ENCODE peak calls at places on chromosomes 3 and 15, in four cellular contexts. Y is gastrocnemius medialis, F is endodermal cell, S is uterus. V is an unnamed sample.

GRCh38 chr3:138118863-138119766 is 3.7 kb upstream of the DZIP1L start:
- DNase-seq in Y (peak; percentile 35), F (peak; percentile 98), S (peak; percentile 79), V (peak; percentile 82)

GRCh38 chr3:177820683-177821316 is 623.5 kb upstream of the TBL1XR1 start:
- DNase-seq in Y (no peak), F (no peak), S (no peak), V (no peak)

GRCh38 chr15:22930782-22931484 is 49.2 kb downstream of the CYFIP1 start:
- DNase-seq in Y (no peak), F (no peak), S (no peak), V (peak; percentile 82)

GRCh38 chr15:77179541-77179998 is 108.7 kb upstream of the TSPAN3 start:
- DNase-seq in Y (no peak), F (no peak), S (no peak), V (no peak)

GRCh38 chr3:172537521-172538158 is 14.4 kb upstream of the TNFSF10 start:
- DNase-seq in Y (no peak), F (no peak), S (no peak), V (no peak)

GRCh38 chr15:98311566-98312188 is 336.7 kb upstream of the IGF1R start:
- DNase-seq in Y (peak; percentile 23), F (peak; percentile 92), S (peak; percentile 77), V (peak; percentile 85)

GRCh38 chr15:101614001-101614585 is 38.1 kb downstream of the TM2D3 start:
- DNase-seq in Y (no peak), F (no peak), S (no peak), V (no peak)

GRCh38 chr3:43014216-43014615 is 35.1 kb downstream of the GASK1A start:
- DNase-seq in Y (no peak), F (no peak), S (no peak), V (no peak)

GRCh38 chr15:79878078-79878705 is 18.6 kb downstream of the MTHFS start:
- DNase-seq in Y (no peak), F (no peak), S (no peak), V (no peak)

GRCh38 chr3:196524527-196524926 is 9.4 kb upstream of the SMCO1 start:
- DNase-seq in Y (no peak), F (no peak), S (no peak), V (no peak)

GRCh38 chr15:55230051-55230670 is 33.4 kb upstream of the RSL24D1 start:
- DNase-seq in Y (no peak), F (no peak), S (no peak), V (no peak)

GRCh38 chr15:70604671-70605070 is 158.7 kb downstream of the UACA start:
- DNase-seq in Y (no peak), F (peak; percentile 75), S (no peak), V (no peak)

GRCh38 chr3:179973931-179974361 is 62.8 kb downstream of the PEX5L start:
- DNase-seq in Y (no peak), F (peak; percentile 69), S (no peak), V (no peak)

GRCh38 chr3:165983284-165983683 is 146.1 kb upstream of the BCHE start:
- DNase-seq in Y (no peak), F (no peak), S (no peak), V (no peak)

GRCh38 chr3:57079221-57079831 is 18.9 kb downstream of the SPATA12 start:
- DNase-seq in Y (no peak), F (peak; percentile 94), S (peak; percentile 31), V (peak; percentile 33)

GRCh38 chr3:106533097-106533496 is 664.3 kb upstream of the CBLB start:
- DNase-seq in Y (no peak), F (no peak), S (no peak), V (no peak)

GRCh38 chr3:113212155-113212844 is 943 bp downstream of the BOC start:
- DNase-seq in Y (no peak), F (peak; percentile 78), S (peak; percentile 50), V (peak; percentile 44)
- H3K4me3 ChIP-seq in Y (peak overlapping the region; percentile 58), F (peak overlapping the region; percentile 80), S (peak overlapping the region; percentile 83), V (peak overlapping the region; percentile 67)

GRCh38 chr15:66764067-66764428 is 62.0 kb downstream of the SMAD6 start:
- DNase-seq in Y (no peak), F (no peak), S (no peak), V (no peak)

GRCh38 chr15:66763186-66764066 is 61.4 kb downstream of the SMAD6 start:
- DNase-seq in Y (no peak), F (no peak), S (peak; percentile 72), V (peak; percentile 98)

GRCh38 chr15:66760358-66760967 is 58.4 kb downstream of the SMAD6 start:
- DNase-seq in Y (no peak), F (no peak), S (no peak), V (no peak)

GRCh38 chr15:66760968-66761722 is 59.1 kb downstream of the SMAD6 start:
- DNase-seq in Y (no peak), F (no peak), S (no peak), V (peak; percentile 78)

DNA sequence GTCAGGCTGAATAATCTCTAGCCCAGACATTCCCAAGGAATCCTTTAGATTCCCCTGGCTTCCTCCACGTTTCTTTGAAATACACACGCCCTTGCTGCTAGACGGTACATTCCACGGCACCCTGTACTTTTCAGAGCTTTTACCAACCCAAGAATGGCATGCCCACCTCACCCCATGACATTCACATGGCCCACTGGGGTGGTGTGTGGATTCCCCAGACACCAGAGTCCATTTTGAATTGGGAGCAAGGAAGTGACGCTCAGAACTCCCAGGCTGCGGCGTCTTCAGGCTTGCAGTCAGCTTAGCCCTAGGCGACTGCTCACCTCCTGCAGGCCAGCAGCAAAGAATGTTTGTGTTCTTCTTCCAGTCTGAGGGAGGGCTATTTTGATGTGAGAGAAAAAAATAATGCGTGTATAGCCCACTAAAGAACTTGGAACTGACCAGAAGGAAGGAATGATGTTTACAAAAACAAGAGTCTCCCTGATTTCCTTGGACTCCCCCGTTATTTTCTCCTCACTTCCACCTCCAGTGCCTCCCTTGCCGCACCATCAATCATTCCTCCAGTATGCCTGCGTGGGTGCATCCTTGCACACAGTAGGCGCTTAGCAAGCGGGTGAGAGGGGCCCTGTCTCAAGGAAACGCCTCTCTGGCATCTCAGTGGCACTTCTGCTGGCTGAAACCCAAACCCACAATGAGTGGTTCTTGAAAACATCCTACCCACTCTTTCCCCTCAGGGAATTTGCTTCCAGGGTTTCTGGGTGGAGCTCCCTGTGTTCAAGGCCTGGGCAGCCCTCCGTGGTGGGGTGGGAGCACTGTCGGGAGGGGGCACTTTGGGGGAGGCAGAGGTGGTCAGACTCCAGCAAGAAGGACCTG is 59.9 kb downstream of the SMAD6 start:
- DNase-seq in Y (no peak), F (no peak), S (no peak), V (no peak)
- H3K27ac ChIP-seq in Y (peak overlapping the region; percentile 53), F (no peak overlapping the region), S (peak overlapping the region; percentile 79), V (peak overlapping the region; percentile 92)

DNA sequence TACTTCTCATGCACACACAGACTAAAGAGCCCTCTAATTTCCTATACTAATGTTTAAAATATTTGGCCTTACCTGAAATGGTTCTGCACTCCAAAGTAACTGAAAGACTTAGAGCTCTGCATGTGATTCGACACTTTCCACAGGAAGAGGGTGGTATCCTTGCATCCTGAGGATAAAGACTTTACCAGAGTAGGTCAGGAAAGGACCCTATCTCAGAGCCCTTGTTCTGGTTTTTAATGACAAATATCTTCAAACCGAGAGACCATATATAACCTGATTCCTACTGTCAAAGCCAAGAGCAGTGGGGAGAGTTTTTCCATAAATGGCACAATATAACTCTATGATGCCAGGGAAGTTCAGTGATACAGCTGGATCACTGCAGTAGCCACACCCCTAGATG is at the start of gene GP5:
- DNase-seq in Y (no peak), F (no peak), S (no peak), V (no peak)
- H3K4me3 ChIP-seq in Y (peak within 1 kb of the TSS; percentile 12), F (peak within 1 kb of the TSS; percentile 35), S (peak within 1 kb of the TSS; percentile 2), V (peak within 1 kb of the TSS; percentile 34)

GRCh38 chr15:65156692-65157091 is 23.1 kb upstream of the PDCD7 start:
- DNase-seq in Y (no peak), F (no peak), S (no peak), V (no peak)

GRCh38 chr15:65154720-65155119 is 21.1 kb upstream of the PDCD7 start:
- DNase-seq in Y (no peak), F (no peak), S (no peak), V (no peak)
- H3K27ac ChIP-seq in Y (no peak overlapping the region), F (no peak overlapping the region), S (no peak overlapping the region), V (no peak overlapping the region)

GRCh38 chr3:12759693-12760565 is 870 bp upstream of the TMEM40 start:
- DNase-seq in Y (no peak), F (no peak), S (no peak), V (no peak)
- H3K4me3 ChIP-seq in Y (no peak overlapping the region), F (no peak overlapping the region), S (no peak overlapping the region), V (no peak overlapping the region)

GRCh38 chr3:123449092-123449985 is 449 bp upstream of the ADCY5 start:
- DNase-seq in Y (no peak), F (peak; percentile 86), S (peak; percentile 33), V (peak; percentile 78)
- H3K27ac ChIP-seq in Y (peak overlapping the region; percentile 65), F (no peak overlapping the region), S (peak overlapping the region; percentile 86), V (peak overlapping the region; percentile 96)